ENCODE peak calls at places on chromosomes 3 and 15, in eight cellular contexts. F is vagina, Y is breast epithelium, O is HCT116, D is prostate gland, I is upper lobe of left lung, T is stomach, S is sigmoid colon. B is an unnamed sample.

GRCh38 chr3:131802029-131802428 is 232.8 kb downstream of the CPNE4 start:
- DNase-seq in O (no peak), S (no peak), D (no peak), T (no peak), Y (no peak), F (no peak), I (no peak), B (no peak)

GRCh38 chr15:49239105-49239504 is 69.1 kb downstream of the GALK2 start:
- DNase-seq in I (no peak), S (no peak), Y (no peak), F (no peak), D (no peak), T (no peak), O (no peak), B (no peak)

GRCh38 chr3:33991673-33992072 is 193.2 kb downstream of the PDCD6IP start:
- DNase-seq in F (no peak), O (no peak), D (no peak), S (no peak), T (no peak), I (no peak), Y (no peak), B (no peak)

GRCh38 chr3:54243262-54243931 is 121.0 kb downstream of the CACNA2D3 start:
- DNase-seq in O (no peak), T (peak; percentile 42), Y (no peak), F (no peak), I (no peak), D (no peak), S (no peak), B (no peak)

GRCh38 chr15:76501726-76502125 is 165.2 kb downstream of the ISL2 start:
- DNase-seq in S (no peak), Y (no peak), T (no peak), O (no peak), I (no peak), D (no peak), F (no peak), B (no peak)

GRCh38 chr15:55907797-55908196 is 85.6 kb downstream of the NEDD4 start:
- DNase-seq in D (no peak), I (no peak), O (peak; percentile 86), S (no peak), T (no peak), Y (no peak), F (no peak), B (no peak)

GRCh38 chr3:172231318-172231901 is 192.0 kb downstream of the FNDC3B start:
- DNase-seq in D (no peak), I (no peak), S (no peak), F (no peak), Y (no peak), O (no peak), T (no peak), B (no peak)

GRCh38 chr15:51191072-51191665 is 96.5 kb upstream of the TNFAIP8L3 start:
- DNase-seq in Y (no peak), T (no peak), I (no peak), S (no peak), O (no peak), D (no peak), F (no peak), B (no peak)

GRCh38 chr15:58705105-58705504 is 44.4 kb downstream of the ADAM10 start:
- DNase-seq in T (no peak), D (no peak), O (no peak), F (no peak), S (no peak), I (no peak), Y (no peak), B (no peak)

GRCh38 chr3:117793684-117794304 is 1084.2 kb downstream of the TUSC7 start:
- DNase-seq in Y (no peak), S (no peak), D (no peak), O (no peak), F (no peak), I (no peak), T (no peak), B (no peak)

GRCh38 chr15:84929795-84930371 is 45.4 kb downstream of the SLC28A1 start:
- DNase-seq in F (no peak), T (peak; percentile 86), S (no peak), D (peak; percentile 15), I (no peak), O (peak; percentile 94), Y (peak; percentile 76), B (peak; percentile 85)

GRCh38 chr3:189103208-189103607 is 68.6 kb upstream of the TPRG1 start:
- DNase-seq in F (no peak), T (no peak), D (no peak), Y (no peak), S (no peak), I (no peak), O (no peak), B (no peak)

GRCh38 chr3:55481067-55481917 is 5.8 kb downstream of the WNT5A start:
- DNase-seq in S (no peak), O (no peak), F (no peak), I (peak; percentile 29), D (no peak), T (no peak), Y (no peak), B (no peak)

GRCh38 chr3:196712514-196713413 is 587 bp downstream of the PIGX start:
- DNase-seq in T (peak; percentile 72), S (peak; percentile 78), Y (peak; percentile 25), D (peak; percentile 52), O (no peak), F (no peak), I (peak; percentile 63), B (peak; percentile 74)

GRCh38 chr3:29409409-29409808 is 128.5 kb downstream of the RBMS3 start:
- DNase-seq in O (no peak), Y (no peak), I (no peak), D (no peak), F (no peak), T (no peak), S (no peak), B (no peak)

GRCh38 chr15:65411470-65412071 is 11.2 kb downstream of the IGDCC4 start:
- DNase-seq in Y (no peak), F (no peak), S (no peak), D (no peak), T (no peak), I (no peak), O (no peak), B (no peak)

GRCh38 chr3:115975353-115975752 is 352.0 kb downstream of the GAP43 start:
- DNase-seq in F (no peak), D (no peak), S (no peak), Y (no peak), I (no peak), T (no peak), O (no peak), B (no peak)

GRCh38 chr3:123552095-123552714 is 32.6 kb downstream of the HACD2 start:
- DNase-seq in D (no peak), O (no peak), F (no peak), T (no peak), S (no peak), Y (no peak), I (no peak), B (no peak)

GRCh38 chr3:100059472-100059871 is 54.8 kb downstream of the FILIP1L start:
- DNase-seq in F (no peak), T (no peak), Y (no peak), I (no peak), S (no peak), O (no peak), D (no peak), B (no peak)

GRCh38 chr3:183100376-183100775 is 1.1 kb upstream of the MCCC1 start:
- DNase-seq in Y (no peak), O (no peak), F (no peak), D (no peak), I (no peak), S (no peak), T (no peak), B (no peak)

GRCh38 chr15:91655891-91656290 is 197.6 kb upstream of the SLCO3A1 start:
- DNase-seq in Y (no peak), I (no peak), O (no peak), T (no peak), S (no peak), D (no peak), F (no peak), B (no peak)

GRCh38 chr3:14127106-14127505 is 2.3 kb downstream of the TMEM43 start:
- DNase-seq in F (peak; percentile 64), S (no peak), Y (no peak), T (no peak), I (no peak), D (no peak), O (no peak), B (no peak)
- H3K27ac ChIP-seq in F (peak overlapping the region; percentile 94), S (peak overlapping the region; percentile 97), Y (peak overlapping the region; percentile 97), T (no peak overlapping the region), I (peak overlapping the region; percentile 98), D (no peak overlapping the region), O (no peak overlapping the region), B (peak overlapping the region; percentile 12)

GRCh38 chr3:127593187-127593586 is 2.7 kb upstream of the TPRA1 start:
- DNase-seq in S (no peak), I (no peak), T (no peak), Y (no peak), D (no peak), O (no peak), F (no peak), B (no peak)
- TF ChIP-seq POLR2A in S (no peak), I (no peak), T (no peak), Y (no peak), D (no peak), O (no peak), F (no peak), B (no peak)

GRCh38 chr3:156227704-156228103 is 107.3 kb downstream of the KCNAB1 start:
- DNase-seq in F (no peak), Y (no peak), S (no peak), O (no peak), D (no peak), T (no peak), I (no peak), B (no peak)

GRCh38 chr3:156233875-156234274 is 113.5 kb downstream of the KCNAB1 start:
- DNase-seq in O (no peak), D (no peak), F (no peak), I (no peak), Y (no peak), T (no peak), S (no peak), B (no peak)

GRCh38 chr3:156226676-156227420 is 106.5 kb downstream of the KCNAB1 start:
- DNase-seq in S (no peak), D (no peak), I (no peak), F (no peak), Y (no peak), O (no peak), T (no peak), B (no peak)

DNA sequence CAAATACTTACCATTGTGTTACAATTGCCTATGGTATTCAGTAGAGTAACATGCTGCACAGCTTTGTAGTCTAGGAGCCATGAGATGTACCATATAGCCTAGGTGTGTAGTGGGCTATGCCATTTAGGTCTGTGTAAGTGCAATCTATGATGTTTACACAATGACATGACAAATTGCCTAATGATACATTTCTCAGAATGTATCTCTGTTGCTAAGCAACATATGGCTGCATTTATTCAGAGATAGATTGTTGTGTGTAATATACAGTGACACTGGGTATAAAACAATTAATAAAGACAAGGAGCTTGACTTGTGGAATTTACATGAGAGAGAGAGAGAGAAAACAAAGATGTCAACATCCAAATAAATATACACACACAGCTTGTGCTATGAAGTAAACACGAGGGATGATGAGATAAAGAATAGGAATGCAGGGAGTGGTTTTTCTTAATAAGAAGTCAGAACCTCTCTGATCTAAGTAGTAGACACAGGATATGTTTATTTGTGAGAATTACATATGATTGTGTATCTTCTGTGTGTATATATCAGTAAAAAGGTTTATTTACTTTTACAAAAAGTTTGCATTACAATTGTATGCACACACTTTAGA is 110.0 kb downstream of the KCNAB1 start:
- DNase-seq in I (no peak), Y (no peak), F (no peak), O (no peak), S (no peak), D (no peak), T (no peak), B (no peak)
- TF ChIP-seq POLR2AphosphoS5 in I (no peak), Y (no peak), F (no peak), O (no peak), S (no peak), D (no peak), T (no peak), B (no peak)

GRCh38 chr15:39344662-39345141 is 236.2 kb upstream of the THBS1 start:
- DNase-seq in O (no peak), Y (no peak), I (no peak), D (no peak), T (no peak), F (no peak), S (no peak), B (no peak)
- H3K27ac ChIP-seq in O (no peak overlapping the region), Y (peak overlapping the region; percentile 54), I (no peak overlapping the region), D (no peak overlapping the region), T (no peak overlapping the region), F (peak overlapping the region; percentile 12), S (no peak overlapping the region), B (no peak overlapping the region)

B was measured in transverse colon.